ENCODE peak calls at places on chromosomes 5 and 9, in four cellular contexts. One of them, this sample, is unnamed.

GRCh38 chr9:71098801-71099200 is 22.6 kb downstream of the TRPM3 start:
- DNase-seq in CD4-positive, alpha-beta T cell: no peak
- DNase-seq in esophagus squamous epithelium: no peak
- DNase-seq in GM23338: no peak
- DNase-seq in this sample: peak; percentile 9

GRCh38 chr5:76790632-76791290 is 28.1 kb upstream of the F2RL1 start:
- DNase-seq in CD4-positive, alpha-beta T cell: no peak
- DNase-seq in esophagus squamous epithelium: no peak
- DNase-seq in GM23338: no peak
- DNase-seq in this sample: peak; percentile 97

GRCh38 chr5:150143725-150144058 is 12.0 kb downstream of the PDGFRB start:
- DNase-seq in CD4-positive, alpha-beta T cell: no peak
- DNase-seq in esophagus squamous epithelium: no peak
- DNase-seq in GM23338: no peak
- DNase-seq in this sample: peak; percentile 64

GRCh38 chr9:68822596-68823165 is 117.6 kb downstream of the PIP5K1B start:
- DNase-seq in CD4-positive, alpha-beta T cell: no peak
- DNase-seq in esophagus squamous epithelium: no peak
- DNase-seq in GM23338: no peak
- DNase-seq in this sample: no peak

GRCh38 chr5:139443766-139444473 is 4.6 kb upstream of the DNAJC18 start:
- DNase-seq in CD4-positive, alpha-beta T cell: no peak
- DNase-seq in esophagus squamous epithelium: no peak
- DNase-seq in GM23338: no peak
- DNase-seq in this sample: peak; percentile 45

GRCh38 chr9:111962021-111962420 is 65.4 kb downstream of the UGCG start:
- DNase-seq in CD4-positive, alpha-beta T cell: no peak
- DNase-seq in esophagus squamous epithelium: no peak
- DNase-seq in GM23338: no peak
- DNase-seq in this sample: no peak

GRCh38 chr5:67416133-67416937 is 219.7 kb upstream of the CD180 start:
- DNase-seq in CD4-positive, alpha-beta T cell: no peak
- DNase-seq in esophagus squamous epithelium: no peak
- DNase-seq in GM23338: peak; percentile 36
- DNase-seq in this sample: no peak

GRCh38 chr5:171388816-171389168 is 1.1 kb downstream of the NPM1 start:
- DNase-seq in CD4-positive, alpha-beta T cell: no peak
- DNase-seq in esophagus squamous epithelium: no peak
- DNase-seq in GM23338: no peak
- DNase-seq in this sample: no peak

GRCh38 chr5:176365663-176366574 is 632 bp downstream of the ARL10 start:
- DNase-seq in CD4-positive, alpha-beta T cell: no peak
- DNase-seq in esophagus squamous epithelium: no peak
- DNase-seq in GM23338: peak; percentile 83
- DNase-seq in this sample: peak; percentile 47

GRCh38 chr9:33921967-33922895 is 105.3 kb downstream of the UBE2R2 start:
- DNase-seq in CD4-positive, alpha-beta T cell: no peak
- DNase-seq in esophagus squamous epithelium: no peak
- DNase-seq in GM23338: peak; percentile 75
- DNase-seq in this sample: peak; percentile 32

GRCh38 chr9:90078988-90079457 is 474.2 kb downstream of the GADD45G start:
- DNase-seq in CD4-positive, alpha-beta T cell: no peak
- DNase-seq in esophagus squamous epithelium: no peak
- DNase-seq in GM23338: no peak
- DNase-seq in this sample: no peak

GRCh38 chr9:132590318-132591182 is 8.1 kb downstream of the BARHL1 start:
- DNase-seq in CD4-positive, alpha-beta T cell: no peak
- DNase-seq in esophagus squamous epithelium: no peak
- DNase-seq in GM23338: peak; percentile 52
- DNase-seq in this sample: no peak

GRCh38 chr5:68279960-68280359 is 64.4 kb downstream of the PIK3R1 start:
- DNase-seq in CD4-positive, alpha-beta T cell: no peak
- DNase-seq in esophagus squamous epithelium: no peak
- DNase-seq in GM23338: no peak
- DNase-seq in this sample: no peak

GRCh38 chr5:174303437-174304045 is 258.0 kb downstream of the NSG2 start:
- DNase-seq in CD4-positive, alpha-beta T cell: no peak
- DNase-seq in esophagus squamous epithelium: no peak
- DNase-seq in GM23338: no peak
- DNase-seq in this sample: no peak

GRCh38 chr5:174301848-174302625 is 256.5 kb downstream of the NSG2 start:
- DNase-seq in CD4-positive, alpha-beta T cell: no peak
- DNase-seq in esophagus squamous epithelium: no peak
- DNase-seq in GM23338: no peak
- DNase-seq in this sample: no peak

GRCh38 chr5:174303035-174303434 is 257.5 kb downstream of the NSG2 start:
- DNase-seq in CD4-positive, alpha-beta T cell: no peak
- DNase-seq in esophagus squamous epithelium: no peak
- DNase-seq in GM23338: no peak
- DNase-seq in this sample: no peak

GRCh38 chr5:174300118-174300940 is 254.8 kb downstream of the NSG2 start:
- DNase-seq in CD4-positive, alpha-beta T cell: no peak
- DNase-seq in esophagus squamous epithelium: no peak
- DNase-seq in GM23338: no peak
- DNase-seq in this sample: no peak

DNA sequence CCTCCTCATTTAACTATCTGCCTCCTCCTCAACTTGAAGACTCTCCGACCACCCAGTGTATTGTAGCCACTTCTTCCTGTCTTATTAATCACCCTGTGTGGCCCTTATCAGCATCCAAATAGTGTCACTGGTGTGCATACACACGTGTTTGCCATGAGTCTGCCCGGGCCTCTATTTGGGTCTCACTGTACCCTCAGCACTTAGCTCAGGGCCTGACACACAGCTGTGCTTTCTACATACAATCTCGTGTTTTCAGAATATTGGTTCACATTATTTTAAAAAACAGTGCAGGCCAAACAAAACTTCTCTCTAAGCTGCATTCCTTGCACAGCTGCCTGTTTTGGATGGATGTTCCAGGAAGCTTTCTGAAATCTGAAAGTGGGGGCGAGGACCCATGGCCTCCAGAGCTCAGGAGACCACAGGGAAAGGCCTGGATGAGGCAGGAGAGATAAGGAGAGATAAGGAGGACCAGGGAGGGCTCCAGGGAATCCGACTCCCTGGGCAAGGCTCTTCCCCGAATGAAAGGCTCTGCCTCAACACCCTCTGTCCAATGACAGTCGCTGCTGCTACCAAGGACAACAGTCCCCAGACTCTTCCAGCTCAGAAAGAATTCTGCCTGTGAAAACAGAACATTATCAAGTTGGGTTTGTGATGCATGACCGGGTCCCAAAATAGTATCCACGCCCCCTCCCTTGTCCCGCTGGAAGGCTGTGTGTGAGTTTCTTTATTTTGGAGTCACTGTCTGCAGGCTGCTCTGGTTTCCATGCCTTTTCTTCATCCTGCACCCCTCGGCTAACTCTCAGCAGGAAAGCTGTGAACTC is 255.6 kb downstream of the NSG2 start:
- DNase-seq in CD4-positive, alpha-beta T cell: no peak
- DNase-seq in esophagus squamous epithelium: no peak
- DNase-seq in GM23338: no peak
- DNase-seq in this sample: no peak
- H3K27me3 ChIP-seq in CD4-positive, alpha-beta T cell: no peaks in the 10 kb centered on the region
- H3K27me3 ChIP-seq in esophagus squamous epithelium: no peaks in the 10 kb centered on the region
- H3K27me3 ChIP-seq in GM23338: no peaks in the 10 kb centered on the region
- H3K27me3 ChIP-seq in this sample: no peaks in the 10 kb centered on the region

GRCh38 chr9:4603830-4604229 is 58.3 kb upstream of the PLPP6 start:
- DNase-seq in CD4-positive, alpha-beta T cell: no peak
- DNase-seq in esophagus squamous epithelium: no peak
- DNase-seq in GM23338: no peak
- DNase-seq in this sample: peak; percentile 26

GRCh38 chr9:4600363-4600762 is 61.7 kb upstream of the PLPP6 start:
- DNase-seq in CD4-positive, alpha-beta T cell: no peak
- DNase-seq in esophagus squamous epithelium: no peak
- DNase-seq in GM23338: no peak
- DNase-seq in this sample: no peak

DNA sequence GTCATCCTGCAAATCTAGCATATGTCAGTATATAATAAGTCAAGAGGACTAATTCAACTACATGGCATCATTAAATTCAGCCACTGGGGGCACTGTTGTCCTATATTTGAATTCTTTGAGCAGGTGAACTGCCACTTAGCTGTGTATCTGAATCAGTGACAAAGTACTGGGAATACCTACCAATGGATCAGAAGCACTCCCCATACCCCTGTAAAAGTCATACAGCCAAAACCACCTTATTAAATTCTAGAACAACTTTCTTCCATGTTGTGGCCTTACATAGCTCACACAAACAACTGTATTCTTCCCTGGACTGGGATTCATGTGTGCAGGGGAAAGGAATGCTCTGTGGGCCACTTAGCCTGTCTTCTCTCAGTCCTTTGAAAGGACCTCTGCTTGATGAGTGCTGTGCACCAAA is 57.4 kb upstream of the PLPP6 start:
- DNase-seq in CD4-positive, alpha-beta T cell: peak; percentile 47
- DNase-seq in esophagus squamous epithelium: no peak
- DNase-seq in GM23338: peak; percentile 95
- DNase-seq in this sample: peak; percentile 69
- TF ChIP-seq CTCF in CD4-positive, alpha-beta T cell: peak; percentile 77
- TF ChIP-seq CTCF in esophagus squamous epithelium: peak; percentile 70
- TF ChIP-seq CTCF in GM23338: peak; percentile 88
- TF ChIP-seq CTCF in this sample: peak; percentile 64

DNA sequence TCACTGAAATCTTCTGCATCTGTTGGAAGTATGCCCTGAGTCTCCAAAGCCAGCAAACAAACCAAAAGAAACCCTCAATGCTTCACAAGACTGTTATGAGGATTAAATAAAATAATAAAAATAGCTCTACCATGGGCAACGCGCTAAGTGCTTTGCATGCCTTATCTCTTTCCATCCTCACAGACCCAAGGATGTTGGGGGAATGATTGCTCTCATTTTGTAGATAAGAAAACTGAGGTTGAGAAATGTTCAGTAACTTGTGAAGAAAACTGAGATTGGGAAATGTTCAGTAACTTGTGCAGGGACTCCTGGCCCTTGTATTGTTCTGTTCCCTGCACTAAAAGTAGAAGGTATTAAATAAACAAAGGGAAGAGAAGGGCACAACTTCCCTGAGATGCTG is 7.9 kb downstream of the HAND1 start:
- DNase-seq in CD4-positive, alpha-beta T cell: no peak
- DNase-seq in esophagus squamous epithelium: no peak
- DNase-seq in GM23338: no peak
- DNase-seq in this sample: peak; percentile 38
- H3K27me3 ChIP-seq in CD4-positive, alpha-beta T cell: peaks cover 56% of the 10 kb centered on the region
- H3K27me3 ChIP-seq in esophagus squamous epithelium: peaks cover 24% of the 10 kb centered on the region
- H3K27me3 ChIP-seq in GM23338: peaks cover 90% of the 10 kb centered on the region
- H3K27me3 ChIP-seq in this sample: peaks cover 61% of the 10 kb centered on the region

DNA sequence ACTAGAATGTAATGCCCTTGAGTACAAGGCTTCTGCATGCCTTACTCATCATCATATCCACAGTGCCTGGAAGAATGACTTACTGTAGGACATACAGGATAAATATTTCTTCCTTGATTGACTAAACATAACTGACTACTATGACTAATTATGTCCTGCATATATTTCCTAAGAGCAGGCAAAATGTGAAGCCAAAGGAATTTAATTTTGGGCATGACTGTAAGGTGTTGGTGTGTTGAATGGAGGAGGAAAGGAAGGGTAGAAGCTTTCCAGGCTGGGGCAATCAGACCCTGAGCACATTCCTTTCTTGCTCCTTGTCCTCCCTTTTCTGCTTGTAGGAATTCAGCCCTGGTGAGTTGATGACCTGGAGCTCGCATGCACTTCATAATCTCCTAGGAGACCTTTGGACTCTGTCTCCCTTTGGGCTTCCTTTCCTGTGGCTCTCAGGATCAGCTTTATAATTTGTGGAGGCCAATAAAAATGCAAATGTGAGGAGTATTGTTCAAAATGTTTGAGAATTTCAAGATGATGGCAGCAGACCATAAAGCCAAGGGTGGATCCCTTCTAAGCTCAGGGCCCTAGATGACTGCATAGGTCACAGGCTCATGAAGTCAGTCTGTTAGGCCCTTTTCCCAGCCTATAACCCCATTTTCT is 174.0 kb downstream of the HMHB1 start:
- DNase-seq in CD4-positive, alpha-beta T cell: no peak
- DNase-seq in esophagus squamous epithelium: no peak
- DNase-seq in GM23338: no peak
- DNase-seq in this sample: peak; percentile 51
- TF ChIP-seq CTCF in CD4-positive, alpha-beta T cell: no peak
- TF ChIP-seq CTCF in esophagus squamous epithelium: no peak
- TF ChIP-seq CTCF in GM23338: no peak
- TF ChIP-seq CTCF in this sample: no peak

DNA sequence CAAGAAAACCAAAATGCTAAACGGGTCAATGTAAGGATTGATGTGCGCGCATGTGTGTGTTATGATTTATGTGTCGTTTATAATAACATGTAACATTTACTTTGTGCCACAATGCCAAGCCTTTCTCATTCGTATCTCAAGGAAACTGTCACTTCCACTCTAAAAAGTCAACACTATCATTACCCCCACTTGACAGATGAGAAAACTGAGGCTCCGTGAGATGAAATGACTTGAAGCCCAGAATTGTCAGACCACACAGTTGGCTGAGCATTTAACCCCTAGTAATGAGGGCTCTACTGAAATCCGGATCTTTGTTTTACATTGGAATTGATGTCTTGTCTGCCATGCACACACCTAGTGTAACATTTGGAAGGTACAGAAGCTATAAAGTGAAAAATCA is 95.0 kb upstream of the LMX1B start:
- DNase-seq in CD4-positive, alpha-beta T cell: no peak
- DNase-seq in esophagus squamous epithelium: no peak
- DNase-seq in GM23338: no peak
- DNase-seq in this sample: no peak
- H3K27me3 ChIP-seq in CD4-positive, alpha-beta T cell: peaks cover 40% of the 10 kb centered on the region
- H3K27me3 ChIP-seq in esophagus squamous epithelium: peaks cover 24% of the 10 kb centered on the region
- H3K27me3 ChIP-seq in GM23338: peaks cover 10% of the 10 kb centered on the region
- H3K27me3 ChIP-seq in this sample: peaks cover 23% of the 10 kb centered on the region

GRCh38 chr5:178791976-178792375 is 61.5 kb upstream of the ZNF354A start:
- DNase-seq in CD4-positive, alpha-beta T cell: no peak
- DNase-seq in esophagus squamous epithelium: no peak
- DNase-seq in GM23338: no peak
- DNase-seq in this sample: no peak

GRCh38 chr5:178790371-178790770 is 59.9 kb upstream of the ZNF354A start:
- DNase-seq in CD4-positive, alpha-beta T cell: no peak
- DNase-seq in esophagus squamous epithelium: no peak
- DNase-seq in GM23338: no peak
- DNase-seq in this sample: no peak

GRCh38 chr5:178793696-178794095 is 63.2 kb upstream of the ZNF354A start:
- DNase-seq in CD4-positive, alpha-beta T cell: no peak
- DNase-seq in esophagus squamous epithelium: no peak
- DNase-seq in GM23338: no peak
- DNase-seq in this sample: no peak

GRCh38 chr5:178794433-178794832 is 64.0 kb upstream of the ZNF354A start:
- DNase-seq in CD4-positive, alpha-beta T cell: no peak
- DNase-seq in esophagus squamous epithelium: no peak
- DNase-seq in GM23338: no peak
- DNase-seq in this sample: no peak

GRCh38 chr5:178793156-178793555 is 62.7 kb upstream of the ZNF354A start:
- DNase-seq in CD4-positive, alpha-beta T cell: no peak
- DNase-seq in esophagus squamous epithelium: no peak
- DNase-seq in GM23338: peak; percentile 90
- DNase-seq in this sample: peak; percentile 59
- TF ChIP-seq CTCF in CD4-positive, alpha-beta T cell: no peak
- TF ChIP-seq CTCF in esophagus squamous epithelium: peak; percentile 38
- TF ChIP-seq CTCF in GM23338: peak; percentile 74
- TF ChIP-seq CTCF in this sample: no peak

DNA sequence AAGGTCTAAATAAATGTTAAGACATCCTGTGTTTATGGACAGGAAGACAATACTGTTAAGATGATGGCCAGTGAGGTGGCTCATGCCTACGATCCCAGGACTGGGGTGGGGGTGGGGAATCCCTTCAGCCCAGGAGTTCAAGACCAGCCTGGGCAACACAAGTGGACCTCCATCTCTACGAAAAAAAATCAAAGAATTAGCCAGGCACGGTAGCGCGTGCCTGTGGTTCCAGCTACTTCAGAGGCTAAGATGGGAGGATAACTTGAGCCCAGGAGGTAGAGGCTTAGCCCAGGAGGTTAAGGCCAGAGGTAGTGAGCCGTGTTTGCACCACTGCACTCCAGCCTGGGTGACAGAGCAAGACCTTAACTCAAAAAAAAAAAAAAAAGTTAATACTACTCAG is 5.3 kb downstream of the ROR2 start:
- DNase-seq in CD4-positive, alpha-beta T cell: no peak
- DNase-seq in esophagus squamous epithelium: no peak
- DNase-seq in GM23338: no peak
- DNase-seq in this sample: no peak
- H3K27me3 ChIP-seq in CD4-positive, alpha-beta T cell: peaks cover 42% of the 10 kb centered on the region
- H3K27me3 ChIP-seq in esophagus squamous epithelium: no peaks in the 10 kb centered on the region
- H3K27me3 ChIP-seq in GM23338: peaks cover 32% of the 10 kb centered on the region
- H3K27me3 ChIP-seq in this sample: no peaks in the 10 kb centered on the region

This sample was measured in cardiac muscle cell.